ENCODE peak calls at places on chromosomes 1 and 21, in seven cellular contexts. I, J, N, Q, M, P and Z are unnamed samples.

GRCh38 chr1:9724706-9725476 is 73.4 kb downstream of the PIK3CD start:
- DNase-seq in J (no peak), N (peak), M (peak), I (peak), P (peak), Q (peak), Z (peak)

GRCh38 chr1:175262646-175263045 is 70.1 kb upstream of the KIAA0040 start:
- DNase-seq in P (no peak), I (no peak), M (no peak), Q (no peak), J (no peak), N (no peak), Z (no peak)

GRCh38 chr21:41639766-41640165 is 127.1 kb downstream of the RIPK4 start:
- DNase-seq in J (no peak), M (no peak), P (no peak), N (no peak), I (no peak), Q (no peak), Z (no peak)

GRCh38 chr1:169550294-169550693 is 36.0 kb downstream of the F5 start:
- DNase-seq in Q (no peak), N (peak), I (no peak), P (peak), J (peak), M (peak), Z (no peak)

GRCh38 chr1:171310661-171311087 is 3.3 kb upstream of the FMO4 start:
- DNase-seq in P (no peak), J (no peak), M (no peak), Q (no peak), N (peak), I (no peak), Z (no peak)

GRCh38 chr1:173300249-173301044 is 93.3 kb upstream of the TNFSF4 start:
- DNase-seq in M (no peak), N (no peak), Q (no peak), P (no peak), I (no peak), J (no peak), Z (no peak)

GRCh38 chr1:68293122-68293521 is 60.8 kb upstream of the WLS start:
- DNase-seq in I (peak), P (no peak), J (no peak), N (peak), Q (no peak), M (no peak), Z (no peak)

GRCh38 chr1:15255582-15256149 is 8.6 kb downstream of the FHAD1 start:
- DNase-seq in M (no peak), P (no peak), Q (no peak), J (no peak), N (no peak), I (no peak), Z (no peak)

GRCh38 chr1:36517019-36517387 is 34.3 kb upstream of the CSF3R start:
- DNase-seq in Q (no peak), I (no peak), M (no peak), N (no peak), J (no peak), P (no peak), Z (no peak)

GRCh38 chr1:155184835-155185782 is 11.5 kb downstream of the TRIM46 start:
- DNase-seq in N (no peak), M (no peak), P (no peak), I (no peak), J (no peak), Q (no peak), Z (peak)

GRCh38 chr1:206635983-206636354 is 633 bp downstream of the DYRK3 start:
- DNase-seq in N (no peak), Q (no peak), I (no peak), P (no peak), M (no peak), J (no peak), Z (no peak)

GRCh38 chr1:30404341-30404740 is 319.0 kb downstream of the MATN1 start:
- DNase-seq in J (no peak), M (no peak), I (no peak), N (no peak), Q (no peak), P (no peak), Z (no peak)

GRCh38 chr1:204992499-204992898 is 50.5 kb upstream of the CNTN2 start:
- DNase-seq in J (no peak), N (no peak), I (no peak), Q (no peak), M (no peak), P (no peak), Z (no peak)

GRCh38 chr1:230824571-230825060 is 43.7 kb downstream of the C1orf198 start:
- DNase-seq in M (peak), J (no peak), N (no peak), P (peak), I (no peak), Q (no peak), Z (peak)

GRCh38 chr1:53656062-53656915 is 82.7 kb downstream of the GLIS1 start:
- DNase-seq in I (no peak), J (no peak), M (peak), P (peak), N (no peak), Q (no peak), Z (no peak)

GRCh38 chr1:113153116-113153803 is 80.3 kb downstream of the LRIG2 start:
- DNase-seq in M (no peak), J (no peak), N (no peak), I (no peak), P (no peak), Q (no peak), Z (no peak)

GRCh38 chr1:6506210-6507036 is 15.0 kb upstream of the PLEKHG5 start:
- DNase-seq in P (no peak), I (no peak), N (no peak), Q (no peak), M (no peak), J (no peak), Z (no peak)
- H2BK5ac ChIP-seq in P (no peak), I (no peak), N (no peak), Q (no peak), M (no peak), J (peak), Z (no peak)

DNA sequence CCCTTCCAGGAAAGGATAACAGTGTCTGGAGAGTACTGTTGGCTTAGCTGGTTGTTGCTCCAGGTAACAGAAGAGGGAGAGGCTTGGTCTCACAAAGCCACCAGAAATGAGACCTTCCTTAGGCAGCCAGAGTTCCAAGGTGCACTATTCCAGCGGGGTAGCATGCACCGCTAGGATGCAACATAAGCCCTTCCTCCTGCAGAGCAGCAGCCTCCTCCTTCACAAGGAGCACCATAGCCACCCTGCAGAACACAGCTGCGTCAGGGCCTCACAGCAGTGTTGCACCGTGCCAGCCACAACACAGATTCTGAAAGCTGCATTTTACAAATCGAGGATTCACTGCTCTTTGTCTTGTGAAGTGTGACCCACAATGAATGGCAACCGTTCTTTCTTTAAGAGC is 142.0 kb downstream of the CLIC6 start:
- DNase-seq in Q (no peak), N (no peak), J (no peak), P (no peak), M (no peak), I (no peak), Z (no peak)
- H3K4me2 ChIP-seq in Q (no peak), N (no peak), J (no peak), P (no peak), M (no peak), I (no peak), Z (no peak)

GRCh38 chr1:186498695-186499389 is 37.9 kb upstream of the PDC start:
- DNase-seq in Q (no peak), N (no peak), J (no peak), P (peak), I (no peak), M (peak), Z (no peak)
- H2BK5ac ChIP-seq in Q (no peak), N (no peak), J (no peak), P (no peak), I (no peak), M (peak), Z (no peak)

GRCh38 chr1:196493881-196494280 is 114.4 kb downstream of the KCNT2 start:
- DNase-seq in N (no peak), P (no peak), M (no peak), J (no peak), Q (no peak), I (no peak), Z (no peak)
- H3K4me2 ChIP-seq in N (no peak), P (no peak), M (no peak), J (no peak), Q (no peak), I (no peak), Z (no peak)

GRCh38 chr1:44842415-44842762 is 664 bp downstream of the PTCH2 start:
- DNase-seq in M (no peak), N (peak), P (no peak), Q (no peak), I (no peak), J (no peak), Z (no peak)
- H2BK5ac ChIP-seq in M (no peak), N (no peak), P (no peak), Q (no peak), I (no peak), J (no peak), Z (no peak)